ENCODE peak calls at places on chromosomes 2 and 18, in ten cellular contexts. One of them, this sample, is unnamed.
A peak's percentile ranks its signal among the peaks of the same experiment; 100 is the strongest.

GRCh38 chr2:3656762-3657691 is 973 bp upstream of the ALLC start:
- DNase-seq in NCI-H2081: no peak
- DNase-seq in memory B cell: no peak
- DNase-seq in GM12865: peak; percentile 63
- DNase-seq in A549: no peak
- DNase-seq in tibial nerve: no peak
- DNase-seq in K562: no peak
- DNase-seq in uterus: no peak
- DNase-seq in GM06990: no peak
- DNase-seq in coronary artery: no peak
- DNase-seq in this sample: no peak

GRCh38 chr2:112195167-112195766 is 57.1 kb downstream of the FBLN7 start:
- DNase-seq in NCI-H2081: no peak
- DNase-seq in memory B cell: no peak
- DNase-seq in GM12865: no peak
- DNase-seq in A549: no peak
- DNase-seq in tibial nerve: no peak
- DNase-seq in K562: no peak
- DNase-seq in uterus: no peak
- DNase-seq in GM06990: no peak
- DNase-seq in coronary artery: no peak
- DNase-seq in this sample: no peak

GRCh38 chr2:11147263-11147662 is 8.0 kb upstream of the SLC66A3 start:
- DNase-seq in NCI-H2081: no peak
- DNase-seq in memory B cell: no peak
- DNase-seq in GM12865: no peak
- DNase-seq in A549: no peak
- DNase-seq in tibial nerve: no peak
- DNase-seq in K562: no peak
- DNase-seq in uterus: no peak
- DNase-seq in GM06990: no peak
- DNase-seq in coronary artery: no peak
- DNase-seq in this sample: no peak

GRCh38 chr2:200888719-200889625 is at the start of the genes NIF3L1 and PPIL3:
- DNase-seq in NCI-H2081: peak; percentile 99
- DNase-seq in memory B cell: peak; percentile 91
- DNase-seq in GM12865: peak; percentile 99
- DNase-seq in A549: peak; percentile 86
- DNase-seq in tibial nerve: peak; percentile 93
- DNase-seq in K562: peak; percentile 87
- DNase-seq in uterus: peak; percentile 93
- DNase-seq in GM06990: peak; percentile 98
- DNase-seq in coronary artery: peak; percentile 97
- DNase-seq in this sample: peak; percentile 96

GRCh38 chr2:23545391-23545790 is 160.4 kb downstream of the KLHL29 start:
- DNase-seq in NCI-H2081: peak; percentile 91
- DNase-seq in memory B cell: no peak
- DNase-seq in GM12865: no peak
- DNase-seq in A549: peak; percentile 14
- DNase-seq in tibial nerve: no peak
- DNase-seq in K562: no peak
- DNase-seq in uterus: no peak
- DNase-seq in GM06990: no peak
- DNase-seq in coronary artery: no peak
- DNase-seq in this sample: no peak

GRCh38 chr2:1593371-1594205 is 150.7 kb downstream of the PXDN start:
- DNase-seq in NCI-H2081: peak; percentile 80
- DNase-seq in memory B cell: no peak
- DNase-seq in GM12865: no peak
- DNase-seq in A549: peak; percentile 28
- DNase-seq in tibial nerve: no peak
- DNase-seq in K562: no peak
- DNase-seq in uterus: no peak
- DNase-seq in GM06990: no peak
- DNase-seq in coronary artery: peak; percentile 75
- DNase-seq in this sample: no peak

GRCh38 chr2:227607969-227608368 is 6.7 kb downstream of the SCYGR3 start:
- DNase-seq in NCI-H2081: no peak
- DNase-seq in memory B cell: no peak
- DNase-seq in GM12865: no peak
- DNase-seq in A549: no peak
- DNase-seq in tibial nerve: no peak
- DNase-seq in K562: no peak
- DNase-seq in uterus: no peak
- DNase-seq in GM06990: no peak
- DNase-seq in coronary artery: no peak
- DNase-seq in this sample: no peak

GRCh38 chr2:75177427-75177826 is 21.9 kb downstream of the TACR1 start:
- DNase-seq in NCI-H2081: no peak
- DNase-seq in memory B cell: no peak
- DNase-seq in GM12865: no peak
- DNase-seq in A549: no peak
- DNase-seq in tibial nerve: no peak
- DNase-seq in K562: no peak
- DNase-seq in uterus: no peak
- DNase-seq in GM06990: no peak
- DNase-seq in coronary artery: no peak
- DNase-seq in this sample: no peak

GRCh38 chr18:2538844-2539243 is 32.5 kb downstream of the METTL4 start:
- DNase-seq in NCI-H2081: no peak
- DNase-seq in memory B cell: no peak
- DNase-seq in GM12865: no peak
- DNase-seq in A549: no peak
- DNase-seq in tibial nerve: no peak
- DNase-seq in K562: no peak
- DNase-seq in uterus: no peak
- DNase-seq in GM06990: no peak
- DNase-seq in coronary artery: no peak
- DNase-seq in this sample: no peak

GRCh38 chr18:43046324-43046723 is 69.2 kb downstream of the RIT2 start:
- DNase-seq in NCI-H2081: no peak
- DNase-seq in memory B cell: no peak
- DNase-seq in GM12865: no peak
- DNase-seq in A549: no peak
- DNase-seq in tibial nerve: no peak
- DNase-seq in K562: no peak
- DNase-seq in uterus: no peak
- DNase-seq in GM06990: no peak
- DNase-seq in coronary artery: no peak
- DNase-seq in this sample: no peak

GRCh38 chr18:44620821-44621220 is 59.9 kb upstream of the SETBP1 start:
- DNase-seq in NCI-H2081: no peak
- DNase-seq in memory B cell: no peak
- DNase-seq in GM12865: no peak
- DNase-seq in A549: no peak
- DNase-seq in tibial nerve: no peak
- DNase-seq in K562: no peak
- DNase-seq in uterus: no peak
- DNase-seq in GM06990: no peak
- DNase-seq in coronary artery: no peak
- DNase-seq in this sample: no peak

GRCh38 chr18:44342167-44342566 is 338.5 kb upstream of the SETBP1 start:
- DNase-seq in NCI-H2081: no peak
- DNase-seq in memory B cell: no peak
- DNase-seq in GM12865: no peak
- DNase-seq in A549: no peak
- DNase-seq in tibial nerve: no peak
- DNase-seq in K562: no peak
- DNase-seq in uterus: no peak
- DNase-seq in GM06990: no peak
- DNase-seq in coronary artery: no peak
- DNase-seq in this sample: no peak

GRCh38 chr2:46570396-46570795 is 91.0 kb downstream of the TMEM247 start:
- DNase-seq in NCI-H2081: no peak
- DNase-seq in memory B cell: no peak
- DNase-seq in GM12865: peak; percentile 58
- DNase-seq in A549: no peak
- DNase-seq in tibial nerve: no peak
- DNase-seq in K562: no peak
- DNase-seq in uterus: no peak
- DNase-seq in GM06990: no peak
- DNase-seq in coronary artery: no peak
- DNase-seq in this sample: no peak

GRCh38 chr18:31685097-31686082 is 1.0 kb upstream of the B4GALT6 start:
- DNase-seq in NCI-H2081: peak; percentile 90
- DNase-seq in memory B cell: peak; percentile 25
- DNase-seq in GM12865: peak; percentile 95
- DNase-seq in A549: peak; percentile 39
- DNase-seq in tibial nerve: no peak
- DNase-seq in K562: peak; percentile 32
- DNase-seq in uterus: peak; percentile 45
- DNase-seq in GM06990: peak; percentile 93
- DNase-seq in coronary artery: no peak
- DNase-seq in this sample: no peak

GRCh38 chr2:201538025-201538424 is 86.5 kb downstream of the STRADB start:
- DNase-seq in NCI-H2081: no peak
- DNase-seq in memory B cell: no peak
- DNase-seq in GM12865: no peak
- DNase-seq in A549: no peak
- DNase-seq in tibial nerve: no peak
- DNase-seq in K562: no peak
- DNase-seq in uterus: no peak
- DNase-seq in GM06990: no peak
- DNase-seq in coronary artery: no peak
- DNase-seq in this sample: no peak

GRCh38 chr18:66495844-66496243 is 108.0 kb downstream of the CDH19 start:
- DNase-seq in NCI-H2081: peak; percentile 73
- DNase-seq in memory B cell: no peak
- DNase-seq in GM12865: peak; percentile 31
- DNase-seq in A549: no peak
- DNase-seq in tibial nerve: peak; percentile 32
- DNase-seq in K562: peak; percentile 2
- DNase-seq in uterus: no peak
- DNase-seq in GM06990: no peak
- DNase-seq in coronary artery: no peak
- DNase-seq in this sample: no peak

GRCh38 chr2:61710711-61711110 is 143.1 kb downstream of the FAM161A start:
- DNase-seq in NCI-H2081: no peak
- DNase-seq in memory B cell: no peak
- DNase-seq in GM12865: no peak
- DNase-seq in A549: no peak
- DNase-seq in tibial nerve: no peak
- DNase-seq in K562: no peak
- DNase-seq in uterus: no peak
- DNase-seq in GM06990: no peak
- DNase-seq in coronary artery: no peak
- DNase-seq in this sample: no peak

GRCh38 chr2:128276878-128277675 is 41.6 kb downstream of the HS6ST1 start:
- DNase-seq in NCI-H2081: no peak
- DNase-seq in memory B cell: no peak
- DNase-seq in GM12865: no peak
- DNase-seq in A549: no peak
- DNase-seq in tibial nerve: no peak
- DNase-seq in K562: no peak
- DNase-seq in uterus: no peak
- DNase-seq in GM06990: no peak
- DNase-seq in coronary artery: peak; percentile 64
- DNase-seq in this sample: peak; percentile 54

GRCh38 chr2:157349949-157350510 is 24.4 kb upstream of the ERMN start:
- DNase-seq in NCI-H2081: no peak
- DNase-seq in memory B cell: no peak
- DNase-seq in GM12865: no peak
- DNase-seq in A549: no peak
- DNase-seq in tibial nerve: no peak
- DNase-seq in K562: no peak
- DNase-seq in uterus: no peak
- DNase-seq in GM06990: no peak
- DNase-seq in coronary artery: no peak
- DNase-seq in this sample: no peak

GRCh38 chr18:42047721-42048120 is 92.7 kb downstream of the PIK3C3 start:
- DNase-seq in NCI-H2081: no peak
- DNase-seq in memory B cell: no peak
- DNase-seq in GM12865: no peak
- DNase-seq in A549: no peak
- DNase-seq in tibial nerve: no peak
- DNase-seq in K562: no peak
- DNase-seq in uterus: no peak
- DNase-seq in GM06990: no peak
- DNase-seq in coronary artery: no peak
- DNase-seq in this sample: no peak

GRCh38 chr2:239394346-239394945 is 6.4 kb downstream of the HDAC4 start:
- DNase-seq in NCI-H2081: peak; percentile 10
- DNase-seq in memory B cell: no peak
- DNase-seq in GM12865: no peak
- DNase-seq in A549: no peak
- DNase-seq in tibial nerve: no peak
- DNase-seq in K562: no peak
- DNase-seq in uterus: peak; percentile 14
- DNase-seq in GM06990: no peak
- DNase-seq in coronary artery: no peak
- DNase-seq in this sample: no peak

GRCh38 chr2:127508621-127509034 is 17.7 kb downstream of the IWS1 start:
- DNase-seq in NCI-H2081: peak; percentile 63
- DNase-seq in memory B cell: no peak
- DNase-seq in GM12865: no peak
- DNase-seq in A549: peak; percentile 91
- DNase-seq in tibial nerve: peak; percentile 46
- DNase-seq in K562: peak; percentile 52
- DNase-seq in uterus: peak; percentile 48
- DNase-seq in GM06990: no peak
- DNase-seq in coronary artery: peak; percentile 87
- DNase-seq in this sample: peak; percentile 90

GRCh38 chr2:71609441-71609840 is 156.1 kb downstream of the DYSF start:
- DNase-seq in NCI-H2081: no peak
- DNase-seq in memory B cell: no peak
- DNase-seq in GM12865: no peak
- DNase-seq in A549: no peak
- DNase-seq in tibial nerve: no peak
- DNase-seq in K562: no peak
- DNase-seq in uterus: no peak
- DNase-seq in GM06990: no peak
- DNase-seq in coronary artery: no peak
- DNase-seq in this sample: no peak

GRCh38 chr2:42618116-42618515 is 49.7 kb downstream of the MTA3 start:
- DNase-seq in NCI-H2081: no peak
- DNase-seq in memory B cell: no peak
- DNase-seq in GM12865: no peak
- DNase-seq in A549: no peak
- DNase-seq in tibial nerve: no peak
- DNase-seq in K562: no peak
- DNase-seq in uterus: no peak
- DNase-seq in GM06990: no peak
- DNase-seq in coronary artery: no peak
- DNase-seq in this sample: no peak

GRCh38 chr2:122706757-122707223 is 951.3 kb downstream of the TSN start:
- DNase-seq in NCI-H2081: no peak
- DNase-seq in memory B cell: no peak
- DNase-seq in GM12865: no peak
- DNase-seq in A549: no peak
- DNase-seq in tibial nerve: no peak
- DNase-seq in K562: no peak
- DNase-seq in uterus: no peak
- DNase-seq in GM06990: no peak
- DNase-seq in coronary artery: no peak
- DNase-seq in this sample: no peak

GRCh38 chr18:13531681-13532325 is 194.6 kb downstream of the FAM210A start:
- DNase-seq in NCI-H2081: no peak
- DNase-seq in memory B cell: no peak
- DNase-seq in GM12865: no peak
- DNase-seq in A549: no peak
- DNase-seq in tibial nerve: no peak
- DNase-seq in K562: no peak
- DNase-seq in uterus: no peak
- DNase-seq in GM06990: no peak
- DNase-seq in coronary artery: no peak
- DNase-seq in this sample: no peak

GRCh38 chr2:10289891-10290290 is 12.8 kb upstream of the HPCAL1 start:
- DNase-seq in NCI-H2081: no peak
- DNase-seq in memory B cell: no peak
- DNase-seq in GM12865: no peak
- DNase-seq in A549: no peak
- DNase-seq in tibial nerve: no peak
- DNase-seq in K562: no peak
- DNase-seq in uterus: no peak
- DNase-seq in GM06990: no peak
- DNase-seq in coronary artery: no peak
- DNase-seq in this sample: no peak

GRCh38 chr2:106536490-106536889 is 49.3 kb downstream of the CD8B2 start:
- DNase-seq in NCI-H2081: no peak
- DNase-seq in memory B cell: no peak
- DNase-seq in GM12865: no peak
- DNase-seq in A549: no peak
- DNase-seq in tibial nerve: no peak
- DNase-seq in K562: no peak
- DNase-seq in uterus: no peak
- DNase-seq in GM06990: no peak
- DNase-seq in coronary artery: no peak
- DNase-seq in this sample: no peak